ENCODE peak calls at places on chromosome 17, in seven cellular contexts. One of them, this sample, is unnamed.

GRCh38 chr17:73798111-73798748 is 154.0 kb upstream of the SDK2 start:
- DNase-seq in SK-N-SH: no peak
- DNase-seq in AG09319: peak
- DNase-seq in lower leg skin: no peak
- DNase-seq in spleen: no peak
- DNase-seq in neural progenitor cell: no peak
- DNase-seq in fibroblast of pulmonary artery: peak
- DNase-seq in this sample: no peak

GRCh38 chr17:5516060-5516792 is 29.9 kb downstream of the MIS12 start:
- DNase-seq in SK-N-SH: no peak
- DNase-seq in AG09319: peak
- DNase-seq in lower leg skin: no peak
- DNase-seq in spleen: no peak
- DNase-seq in neural progenitor cell: no peak
- DNase-seq in fibroblast of pulmonary artery: peak
- DNase-seq in this sample: no peak

GRCh38 chr17:70159980-70160379 is 9.4 kb upstream of the KCNJ2 start:
- DNase-seq in SK-N-SH: no peak
- DNase-seq in AG09319: no peak
- DNase-seq in lower leg skin: no peak
- DNase-seq in spleen: no peak
- DNase-seq in neural progenitor cell: no peak
- DNase-seq in fibroblast of pulmonary artery: no peak
- DNase-seq in this sample: no peak

GRCh38 chr17:77479372-77479781 is 338.6 kb downstream of the SEC14L1 start:
- DNase-seq in SK-N-SH: no peak
- DNase-seq in AG09319: no peak
- DNase-seq in lower leg skin: no peak
- DNase-seq in spleen: no peak
- DNase-seq in neural progenitor cell: no peak
- DNase-seq in fibroblast of pulmonary artery: no peak
- DNase-seq in this sample: no peak

GRCh38 chr17:78391843-78392242 is 13.4 kb downstream of the PGS1 start:
- DNase-seq in SK-N-SH: no peak
- DNase-seq in AG09319: no peak
- DNase-seq in lower leg skin: no peak
- DNase-seq in spleen: no peak
- DNase-seq in neural progenitor cell: no peak
- DNase-seq in fibroblast of pulmonary artery: peak
- DNase-seq in this sample: no peak

GRCh38 chr17:56604691-56605090 is 11.2 kb downstream of the NOG start:
- DNase-seq in SK-N-SH: no peak
- DNase-seq in AG09319: no peak
- DNase-seq in lower leg skin: no peak
- DNase-seq in spleen: no peak
- DNase-seq in neural progenitor cell: no peak
- DNase-seq in fibroblast of pulmonary artery: no peak
- DNase-seq in this sample: no peak

GRCh38 chr17:66855204-66855603 is 20.3 kb downstream of the CACNG5 start:
- DNase-seq in SK-N-SH: no peak
- DNase-seq in AG09319: no peak
- DNase-seq in lower leg skin: peak
- DNase-seq in spleen: no peak
- DNase-seq in neural progenitor cell: peak
- DNase-seq in fibroblast of pulmonary artery: no peak
- DNase-seq in this sample: no peak

GRCh38 chr17:47604268-47604927 is 45.3 kb upstream of the KPNB1 start:
- DNase-seq in SK-N-SH: peak
- DNase-seq in AG09319: peak
- DNase-seq in lower leg skin: no peak
- DNase-seq in spleen: no peak
- DNase-seq in neural progenitor cell: no peak
- DNase-seq in fibroblast of pulmonary artery: peak
- DNase-seq in this sample: no peak

GRCh38 chr17:74361613-74362391 is at the start of gene BTBD17:
- DNase-seq in SK-N-SH: peak
- DNase-seq in AG09319: no peak
- DNase-seq in lower leg skin: no peak
- DNase-seq in spleen: peak
- DNase-seq in neural progenitor cell: peak
- DNase-seq in fibroblast of pulmonary artery: no peak
- DNase-seq in this sample: peak

GRCh38 chr17:80006339-80006720 is 29.3 kb downstream of the TBC1D16 start:
- DNase-seq in SK-N-SH: no peak
- DNase-seq in AG09319: no peak
- DNase-seq in lower leg skin: no peak
- DNase-seq in spleen: no peak
- DNase-seq in neural progenitor cell: no peak
- DNase-seq in fibroblast of pulmonary artery: no peak
- DNase-seq in this sample: no peak
- TF ChIP-seq CTCF in SK-N-SH: no peak
- TF ChIP-seq CTCF in AG09319: no peak
- TF ChIP-seq CTCF in lower leg skin: no peak
- TF ChIP-seq CTCF in spleen: no peak
- TF ChIP-seq CTCF in neural progenitor cell: no peak
- TF ChIP-seq CTCF in fibroblast of pulmonary artery: no peak
- TF ChIP-seq CTCF in this sample: no peak

GRCh38 chr17:4127555-4127954 is 15.3 kb downstream of the ZZEF1 start:
- DNase-seq in SK-N-SH: no peak
- DNase-seq in AG09319: no peak
- DNase-seq in lower leg skin: no peak
- DNase-seq in spleen: no peak
- DNase-seq in neural progenitor cell: no peak
- DNase-seq in fibroblast of pulmonary artery: no peak
- DNase-seq in this sample: no peak

GRCh38 chr17:4124994-4125393 is 17.8 kb downstream of the ZZEF1 start:
- DNase-seq in SK-N-SH: no peak
- DNase-seq in AG09319: no peak
- DNase-seq in lower leg skin: no peak
- DNase-seq in spleen: no peak
- DNase-seq in neural progenitor cell: peak
- DNase-seq in fibroblast of pulmonary artery: no peak
- DNase-seq in this sample: no peak

GRCh38 chr17:4120332-4120731 is 22.5 kb downstream of the ZZEF1 start:
- DNase-seq in SK-N-SH: no peak
- DNase-seq in AG09319: no peak
- DNase-seq in lower leg skin: no peak
- DNase-seq in spleen: no peak
- DNase-seq in neural progenitor cell: no peak
- DNase-seq in fibroblast of pulmonary artery: no peak
- DNase-seq in this sample: no peak

GRCh38 chr17:4130715-4131114 is 12.1 kb downstream of the ZZEF1 start:
- DNase-seq in SK-N-SH: no peak
- DNase-seq in AG09319: no peak
- DNase-seq in lower leg skin: no peak
- DNase-seq in spleen: no peak
- DNase-seq in neural progenitor cell: no peak
- DNase-seq in fibroblast of pulmonary artery: no peak
- DNase-seq in this sample: peak

GRCh38 chr17:4125552-4125951 is 17.3 kb downstream of the ZZEF1 start:
- DNase-seq in SK-N-SH: no peak
- DNase-seq in AG09319: no peak
- DNase-seq in lower leg skin: no peak
- DNase-seq in spleen: no peak
- DNase-seq in neural progenitor cell: no peak
- DNase-seq in fibroblast of pulmonary artery: no peak
- DNase-seq in this sample: no peak
- TF ChIP-seq CTCF in SK-N-SH: no peak
- TF ChIP-seq CTCF in AG09319: no peak
- TF ChIP-seq CTCF in lower leg skin: no peak
- TF ChIP-seq CTCF in spleen: no peak
- TF ChIP-seq CTCF in neural progenitor cell: no peak
- TF ChIP-seq CTCF in fibroblast of pulmonary artery: no peak
- TF ChIP-seq CTCF in this sample: no peak

GRCh38 chr17:51585514-51586104 is 325.3 kb downstream of the UTP18 start:
- DNase-seq in SK-N-SH: peak
- DNase-seq in AG09319: no peak
- DNase-seq in lower leg skin: no peak
- DNase-seq in spleen: no peak
- DNase-seq in neural progenitor cell: peak
- DNase-seq in fibroblast of pulmonary artery: no peak
- DNase-seq in this sample: no peak
- TF ChIP-seq CTCF in SK-N-SH: no peak
- TF ChIP-seq CTCF in AG09319: no peak
- TF ChIP-seq CTCF in lower leg skin: no peak
- TF ChIP-seq CTCF in spleen: no peak
- TF ChIP-seq CTCF in neural progenitor cell: peak
- TF ChIP-seq CTCF in fibroblast of pulmonary artery: no peak
- TF ChIP-seq CTCF in this sample: no peak

GRCh38 chr17:42027961-42028790 is 8.3 kb downstream of the NKIRAS2 start:
- DNase-seq in SK-N-SH: no peak
- DNase-seq in AG09319: no peak
- DNase-seq in lower leg skin: no peak
- DNase-seq in spleen: no peak
- DNase-seq in neural progenitor cell: peak
- DNase-seq in fibroblast of pulmonary artery: peak
- DNase-seq in this sample: no peak
- TF ChIP-seq CTCF in SK-N-SH: no peak
- TF ChIP-seq CTCF in AG09319: peak
- TF ChIP-seq CTCF in lower leg skin: no peak
- TF ChIP-seq CTCF in spleen: no peak
- TF ChIP-seq CTCF in neural progenitor cell: peak
- TF ChIP-seq CTCF in fibroblast of pulmonary artery: peak
- TF ChIP-seq CTCF in this sample: no peak

This sample was measured in lung.